ENCODE peak calls at places on chromosomes 3 and 15, in five cellular contexts. F is A549, O is GM12878, G is WTC11, Y is HepG2. T is an unnamed sample.

GRCh38 chr15:83111149-83111548 is 3.7 kb downstream of the TM6SF1 start:
- DNase-seq in O (no peak), Y (no peak), G (no peak), F (no peak), T (no peak)

GRCh38 chr3:147152476-147152875 is 253.9 kb downstream of the ZIC4 start:
- DNase-seq in Y (no peak), O (no peak), G (no peak), F (no peak), T (no peak)

GRCh38 chr3:184716652-184717607 is 5.1 kb upstream of the MAGEF1 start:
- DNase-seq in Y (peak; percentile 12), F (no peak), G (peak; percentile 39), O (no peak), T (no peak)

GRCh38 chr3:57068437-57069089 is 8.1 kb downstream of the SPATA12 start:
- DNase-seq in O (peak; percentile 95), Y (no peak), F (peak; percentile 68), G (no peak), T (peak; percentile 65)

GRCh38 chr3:79761441-79761840 is 6.4 kb downstream of the ROBO1 start:
- DNase-seq in F (no peak), O (no peak), Y (no peak), G (no peak), T (no peak)

GRCh38 chr15:74780523-74780982 is 1.3 kb upstream of the CSK start:
- DNase-seq in Y (no peak), F (no peak), O (no peak), G (no peak), T (no peak)

GRCh38 chr15:40255033-40255432 is 16.2 kb downstream of the PAK6 start:
- DNase-seq in Y (no peak), G (no peak), O (no peak), F (no peak), T (no peak)

GRCh38 chr15:75929799-75930565 is 26.3 kb downstream of the FBXO22 start:
- DNase-seq in Y (no peak), G (no peak), O (no peak), F (no peak), T (peak; percentile 72)

GRCh38 chr3:188442430-188442829 is 288.5 kb downstream of the LPP start:
- DNase-seq in Y (no peak), F (no peak), O (no peak), G (no peak), T (no peak)

GRCh38 chr3:189512824-189513223 is 118.4 kb upstream of the TP63 start:
- DNase-seq in G (no peak), O (no peak), F (peak; percentile 9), Y (no peak), T (no peak)

GRCh38 chr15:80620141-80620540 is 75.0 kb upstream of the ABHD17C start:
- DNase-seq in G (no peak), F (no peak), O (no peak), Y (no peak), T (no peak)

GRCh38 chr15:84862214-84862975 is 22.1 kb upstream of the SLC28A1 start:
- DNase-seq in Y (peak; percentile 23), F (peak; percentile 32), O (no peak), G (no peak), T (no peak)

GRCh38 chr3:193342551-193342950 is 36.0 kb downstream of the ATP13A5 start:
- DNase-seq in O (no peak), F (no peak), G (no peak), Y (no peak), T (no peak)

GRCh38 chr3:130700541-130700940 is 46.1 kb downstream of the PIK3R4 start:
- DNase-seq in F (no peak), G (no peak), O (no peak), Y (no peak), T (no peak)

GRCh38 chr3:30011237-30011803 is 595.1 kb upstream of the TGFBR2 start:
- DNase-seq in F (no peak), G (no peak), O (no peak), Y (no peak), T (no peak)

GRCh38 chr3:24965706-24966105 is 462.4 kb upstream of the RARB start:
- DNase-seq in Y (no peak), O (no peak), F (no peak), G (no peak), T (no peak)

GRCh38 chr3:196323723-196324122 is 5.7 kb upstream of the DYNLT2B start:
- DNase-seq in G (peak; percentile 44), Y (peak; percentile 37), F (no peak), O (no peak), T (peak; percentile 31)

GRCh38 chr15:34951993-34952392 is 17.5 kb downstream of the AQR start:
- DNase-seq in G (no peak), O (no peak), F (no peak), Y (no peak), T (no peak)

GRCh38 chr3:152452318-152452717 is 183.6 kb downstream of the MBNL1 start:
- DNase-seq in G (no peak), F (peak; percentile 33), Y (no peak), O (no peak), T (no peak)

GRCh38 chr15:35649575-35649974 is 103.6 kb upstream of the DPH6 start:
- DNase-seq in Y (no peak), F (no peak), G (no peak), O (no peak), T (no peak)

GRCh38 chr3:170868577-170869239 is 1.3 kb downstream of the RPL22L1 start:
- DNase-seq in G (no peak), O (no peak), Y (no peak), F (no peak), T (no peak)

GRCh38 chr3:144407290-144407689 is 435.7 kb downstream of the DIPK2A start:
- DNase-seq in G (no peak), Y (no peak), O (no peak), F (no peak), T (no peak)

GRCh38 chr3:168090306-168091085 is 5.2 kb downstream of the GOLIM4 start:
- DNase-seq in O (no peak), F (no peak), Y (no peak), G (no peak), T (no peak)

GRCh38 chr3:168087539-168087938 is 8.2 kb downstream of the GOLIM4 start:
- DNase-seq in F (no peak), O (no peak), G (no peak), Y (no peak), T (no peak)

GRCh38 chr3:168089179-168089771 is 6.4 kb downstream of the GOLIM4 start:
- DNase-seq in O (no peak), G (no peak), F (no peak), Y (no peak), T (no peak)

GRCh38 chr3:168086541-168087260 is 9.0 kb downstream of the GOLIM4 start:
- DNase-seq in O (no peak), Y (no peak), F (no peak), G (no peak), T (no peak)

GRCh38 chr3:168088106-168088722 is 7.5 kb downstream of the GOLIM4 start:
- DNase-seq in G (peak; percentile 37), F (peak; percentile 27), Y (peak; percentile 62), O (peak; percentile 35), T (no peak)
- TF ChIP-seq ESRRA in G (no peak), F (peak; percentile 83), Y (peak; percentile 69), O (peak; percentile 94), T (peak; percentile 95)

GRCh38 chr3:111548756-111549155 is 6.8 kb downstream of the CD96 start:
- DNase-seq in G (no peak), F (peak; percentile 7), Y (no peak), O (no peak), T (no peak)
- TF ChIP-seq ESRRA in G (no peak), F (no peak), Y (no peak), O (no peak), T (no peak)

DNA sequence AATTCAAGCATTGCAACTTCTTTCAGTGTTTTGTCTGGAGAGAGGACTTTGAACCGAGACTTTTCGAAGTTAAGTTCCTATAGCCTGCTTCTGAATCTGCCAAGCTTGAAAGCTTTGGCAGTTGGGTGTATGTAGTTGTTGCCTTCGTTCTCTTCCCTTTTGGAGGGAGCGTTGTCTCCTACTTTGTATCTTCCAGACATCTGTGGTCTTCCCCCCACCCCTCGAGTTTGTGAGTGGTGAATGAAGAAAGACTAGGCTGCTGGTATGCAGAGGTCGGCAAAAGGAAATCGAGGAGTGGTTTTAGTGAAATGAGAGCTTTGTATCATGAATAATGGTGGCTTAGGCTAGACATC is 1.3 kb downstream of the CTNNB1 start:
- DNase-seq in F (no peak), O (no peak), G (no peak), Y (peak; percentile 43), T (no peak)
- TF ChIP-seq ESRRA in F (no peak), O (no peak), G (no peak), Y (no peak), T (peak; percentile 47)

DNA sequence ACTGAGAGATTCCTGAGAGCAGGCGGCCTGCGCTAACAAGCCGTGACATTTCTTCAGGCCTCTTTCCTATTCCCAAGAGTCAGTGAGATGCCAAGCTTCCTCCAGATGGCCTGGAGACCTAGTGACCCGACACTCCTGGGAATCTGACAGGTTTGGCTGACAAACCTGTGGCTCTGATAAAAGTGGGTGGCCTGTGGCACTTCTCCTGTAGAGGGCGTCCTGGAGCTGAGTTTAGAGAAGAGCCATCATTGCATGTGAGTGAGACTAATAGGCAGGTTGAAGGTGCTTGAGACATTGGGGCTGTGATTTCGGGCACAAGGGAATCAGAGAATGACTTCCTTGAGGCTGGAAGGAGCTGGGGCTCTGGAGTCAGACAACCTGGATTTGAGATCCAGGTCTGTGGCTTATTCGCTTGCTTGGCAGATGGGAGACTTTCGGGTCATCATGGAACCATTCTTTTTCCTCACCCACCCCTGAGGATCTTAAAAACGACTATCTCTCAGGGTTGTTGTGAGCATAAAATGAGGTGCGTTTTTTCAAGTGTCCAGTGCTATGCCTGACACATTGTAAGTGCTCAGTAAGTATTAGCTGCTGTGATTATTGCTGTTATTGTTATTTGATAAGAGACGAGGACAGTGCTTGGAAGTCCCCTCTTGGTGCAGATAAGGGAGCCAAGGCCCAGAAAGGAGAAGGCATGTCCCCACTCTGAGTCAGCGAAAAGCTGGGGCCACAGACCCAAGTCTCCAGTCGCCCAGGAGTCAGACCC is 77.2 kb downstream of the SCN10A start:
- DNase-seq in Y (peak; percentile 27), O (no peak), F (peak; percentile 42), G (peak; percentile 91), T (peak; percentile 67)
- TF ChIP-seq ESRRA in Y (no peak), O (no peak), F (no peak), G (no peak), T (no peak)

GRCh38 chr3:173552526-173552925 is 155.0 kb downstream of the NLGN1 start:
- DNase-seq in F (no peak), O (no peak), G (no peak), Y (no peak), T (no peak)

GRCh38 chr3:173548261-173548660 is 150.7 kb downstream of the NLGN1 start:
- DNase-seq in F (no peak), O (no peak), Y (no peak), G (no peak), T (no peak)

GRCh38 chr3:173556546-173556945 is 159.0 kb downstream of the NLGN1 start:
- DNase-seq in G (no peak), F (no peak), O (no peak), Y (no peak), T (no peak)

DNA sequence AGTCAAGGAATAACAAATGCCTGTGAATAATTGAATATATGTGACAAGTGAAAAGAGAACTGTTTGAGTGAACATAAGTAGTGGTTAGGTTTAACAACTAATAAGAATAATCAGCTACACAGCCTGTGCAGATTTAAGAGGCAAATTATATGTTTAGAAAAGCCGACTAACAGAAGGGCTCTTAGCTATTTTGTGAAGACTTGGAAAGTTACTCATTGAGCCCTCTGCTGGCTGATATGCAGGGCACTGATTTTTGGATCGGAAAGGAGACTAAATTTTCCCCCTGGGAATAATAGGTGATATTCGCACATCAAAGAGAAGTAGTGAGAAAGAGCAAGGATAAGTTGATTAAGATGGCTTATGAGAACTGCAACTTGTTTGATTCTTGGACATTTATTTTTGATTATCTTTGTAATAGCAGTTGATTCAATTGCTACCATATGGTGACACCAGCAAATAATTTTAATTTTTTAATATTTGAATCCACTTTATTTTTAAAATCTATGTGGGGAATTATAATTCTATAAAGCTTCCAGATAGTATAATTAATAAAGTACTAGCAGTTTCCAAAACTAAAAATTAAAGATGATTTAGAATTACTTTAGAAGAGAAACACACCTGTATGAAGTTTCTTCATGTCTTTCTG is 156.2 kb downstream of the NLGN1 start:
- DNase-seq in Y (peak; percentile 10), F (peak; percentile 15), O (no peak), G (no peak), T (no peak)
- TF ChIP-seq ESRRA in Y (no peak), F (no peak), O (no peak), G (no peak), T (no peak)

T was measured in K562.